ENCODE peak calls at places on chromosome 12, in eight cellular contexts. One of them, this sample, is unnamed.

GRCh38 chr12:67747869-67748760 is 99.6 kb downstream of the DYRK2 start:
- DNase-seq in OCI-LY7: no peak
- DNase-seq in fibroblast of mammary gland: peak
- DNase-seq in hepatocyte: peak
- DNase-seq in A549: peak
- DNase-seq in Panc1: no peak
- DNase-seq in AG09309: no peak
- DNase-seq in suprapubic skin: no peak
- DNase-seq in this sample: no peak

GRCh38 chr12:54144738-54145137 is 44.0 kb downstream of the SMUG1 start:
- DNase-seq in hepatocyte: no peak
- DNase-seq in OCI-LY7: no peak
- DNase-seq in suprapubic skin: no peak
- DNase-seq in AG09309: no peak
- DNase-seq in fibroblast of mammary gland: no peak
- DNase-seq in Panc1: no peak
- DNase-seq in A549: no peak
- DNase-seq in this sample: no peak

GRCh38 chr12:32947203-32947795 is 50.7 kb upstream of the PKP2 start:
- DNase-seq in fibroblast of mammary gland: peak
- DNase-seq in suprapubic skin: no peak
- DNase-seq in A549: peak
- DNase-seq in OCI-LY7: peak
- DNase-seq in AG09309: no peak
- DNase-seq in Panc1: peak
- DNase-seq in hepatocyte: peak
- DNase-seq in this sample: no peak

GRCh38 chr12:1351926-1352325 is 242.5 kb downstream of the FBXL14 start:
- DNase-seq in A549: no peak
- DNase-seq in suprapubic skin: no peak
- DNase-seq in AG09309: no peak
- DNase-seq in Panc1: no peak
- DNase-seq in fibroblast of mammary gland: no peak
- DNase-seq in hepatocyte: no peak
- DNase-seq in OCI-LY7: no peak
- DNase-seq in this sample: no peak

GRCh38 chr12:48934312-48934706 is 9.0 kb upstream of the FKBP11 start:
- DNase-seq in A549: no peak
- DNase-seq in OCI-LY7: no peak
- DNase-seq in fibroblast of mammary gland: no peak
- DNase-seq in AG09309: no peak
- DNase-seq in Panc1: no peak
- DNase-seq in suprapubic skin: no peak
- DNase-seq in hepatocyte: no peak
- DNase-seq in this sample: no peak

GRCh38 chr12:116078396-116078795 is 199.1 kb downstream of the MED13L start:
- DNase-seq in suprapubic skin: no peak
- DNase-seq in AG09309: no peak
- DNase-seq in fibroblast of mammary gland: no peak
- DNase-seq in A549: no peak
- DNase-seq in Panc1: no peak
- DNase-seq in hepatocyte: no peak
- DNase-seq in OCI-LY7: no peak
- DNase-seq in this sample: no peak

GRCh38 chr12:127052491-127053232 is 1214.3 kb upstream of the TMEM132C start:
- DNase-seq in Panc1: no peak
- DNase-seq in AG09309: peak
- DNase-seq in A549: no peak
- DNase-seq in hepatocyte: no peak
- DNase-seq in fibroblast of mammary gland: peak
- DNase-seq in suprapubic skin: no peak
- DNase-seq in OCI-LY7: no peak
- DNase-seq in this sample: no peak

GRCh38 chr12:130787445-130788410 is 51.3 kb downstream of the STX2 start:
- DNase-seq in A549: no peak
- DNase-seq in fibroblast of mammary gland: peak
- DNase-seq in suprapubic skin: no peak
- DNase-seq in Panc1: no peak
- DNase-seq in AG09309: no peak
- DNase-seq in OCI-LY7: no peak
- DNase-seq in hepatocyte: no peak
- DNase-seq in this sample: no peak

GRCh38 chr12:104219361-104219892 is 3.8 kb downstream of the TXNRD1 start:
- DNase-seq in hepatocyte: peak
- DNase-seq in Panc1: peak
- DNase-seq in AG09309: peak
- DNase-seq in suprapubic skin: no peak
- DNase-seq in A549: peak
- DNase-seq in OCI-LY7: no peak
- DNase-seq in fibroblast of mammary gland: peak
- DNase-seq in this sample: no peak

GRCh38 chr12:45217846-45218245 is 2.0 kb downstream of the ANO6 start:
- DNase-seq in hepatocyte: no peak
- DNase-seq in A549: no peak
- DNase-seq in fibroblast of mammary gland: no peak
- DNase-seq in AG09309: no peak
- DNase-seq in Panc1: no peak
- DNase-seq in suprapubic skin: no peak
- DNase-seq in OCI-LY7: no peak
- DNase-seq in this sample: no peak

GRCh38 chr12:24421759-24422158 is 472.3 kb upstream of the SOX5 start:
- DNase-seq in A549: no peak
- DNase-seq in suprapubic skin: no peak
- DNase-seq in OCI-LY7: no peak
- DNase-seq in hepatocyte: no peak
- DNase-seq in Panc1: no peak
- DNase-seq in AG09309: no peak
- DNase-seq in fibroblast of mammary gland: no peak
- DNase-seq in this sample: no peak

GRCh38 chr12:127620956-127621355 is 646.0 kb upstream of the TMEM132C start:
- DNase-seq in Panc1: no peak
- DNase-seq in fibroblast of mammary gland: no peak
- DNase-seq in A549: no peak
- DNase-seq in suprapubic skin: no peak
- DNase-seq in AG09309: no peak
- DNase-seq in hepatocyte: peak
- DNase-seq in OCI-LY7: no peak
- DNase-seq in this sample: no peak

GRCh38 chr12:46404733-46405132 is 32.2 kb upstream of the SLC38A2 start:
- DNase-seq in suprapubic skin: no peak
- DNase-seq in hepatocyte: no peak
- DNase-seq in OCI-LY7: no peak
- DNase-seq in A549: no peak
- DNase-seq in AG09309: no peak
- DNase-seq in Panc1: no peak
- DNase-seq in fibroblast of mammary gland: no peak
- DNase-seq in this sample: no peak

DNA sequence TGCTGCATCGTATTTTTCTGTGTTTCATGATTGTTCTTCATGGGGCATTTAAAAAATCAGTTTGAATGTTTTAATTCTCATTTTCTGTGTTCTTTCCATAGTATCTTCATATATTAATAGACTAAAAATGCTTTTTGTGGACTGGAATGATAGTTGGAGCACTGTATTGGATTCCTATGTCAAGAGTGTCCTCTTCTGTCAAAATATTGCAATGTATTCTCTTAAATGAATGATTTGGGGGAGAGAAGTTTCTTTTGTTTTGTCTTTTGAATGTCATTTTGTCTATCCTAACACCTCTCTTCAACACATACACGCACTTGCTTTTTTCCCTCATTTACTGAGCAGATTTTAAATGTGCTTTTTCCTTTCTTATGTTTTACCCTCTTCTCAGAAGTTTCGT is 4.7 kb upstream of the EIF2S3B start:
- DNase-seq in fibroblast of mammary gland: peak
- DNase-seq in suprapubic skin: no peak
- DNase-seq in AG09309: peak
- DNase-seq in OCI-LY7: peak
- DNase-seq in Panc1: peak
- DNase-seq in A549: no peak
- DNase-seq in hepatocyte: no peak
- DNase-seq in this sample: no peak
- TF ChIP-seq CTCF in fibroblast of mammary gland: peak
- TF ChIP-seq CTCF in suprapubic skin: no peak
- TF ChIP-seq CTCF in AG09309: peak
- TF ChIP-seq CTCF in OCI-LY7: peak
- TF ChIP-seq CTCF in Panc1: peak
- TF ChIP-seq CTCF in A549: peak
- TF ChIP-seq CTCF in hepatocyte: peak
- TF ChIP-seq CTCF in this sample: no peak

GRCh38 chr12:106081606-106082005 is 57.1 kb downstream of the NUAK1 start:
- DNase-seq in Panc1: no peak
- DNase-seq in hepatocyte: no peak
- DNase-seq in fibroblast of mammary gland: no peak
- DNase-seq in AG09309: no peak
- DNase-seq in A549: no peak
- DNase-seq in suprapubic skin: no peak
- DNase-seq in OCI-LY7: no peak
- DNase-seq in this sample: no peak

GRCh38 chr12:106080111-106080732 is 58.5 kb downstream of the NUAK1 start:
- DNase-seq in A549: no peak
- DNase-seq in suprapubic skin: peak
- DNase-seq in AG09309: peak
- DNase-seq in hepatocyte: no peak
- DNase-seq in Panc1: no peak
- DNase-seq in fibroblast of mammary gland: peak
- DNase-seq in OCI-LY7: no peak
- DNase-seq in this sample: no peak

GRCh38 chr12:106080786-106081185 is 58.0 kb downstream of the NUAK1 start:
- DNase-seq in hepatocyte: no peak
- DNase-seq in OCI-LY7: no peak
- DNase-seq in Panc1: no peak
- DNase-seq in A549: no peak
- DNase-seq in suprapubic skin: no peak
- DNase-seq in AG09309: no peak
- DNase-seq in fibroblast of mammary gland: no peak
- DNase-seq in this sample: no peak

GRCh38 chr12:106079148-106079738 is 59.5 kb downstream of the NUAK1 start:
- DNase-seq in AG09309: no peak
- DNase-seq in fibroblast of mammary gland: no peak
- DNase-seq in hepatocyte: no peak
- DNase-seq in Panc1: no peak
- DNase-seq in A549: no peak
- DNase-seq in suprapubic skin: peak
- DNase-seq in OCI-LY7: no peak
- DNase-seq in this sample: no peak

DNA sequence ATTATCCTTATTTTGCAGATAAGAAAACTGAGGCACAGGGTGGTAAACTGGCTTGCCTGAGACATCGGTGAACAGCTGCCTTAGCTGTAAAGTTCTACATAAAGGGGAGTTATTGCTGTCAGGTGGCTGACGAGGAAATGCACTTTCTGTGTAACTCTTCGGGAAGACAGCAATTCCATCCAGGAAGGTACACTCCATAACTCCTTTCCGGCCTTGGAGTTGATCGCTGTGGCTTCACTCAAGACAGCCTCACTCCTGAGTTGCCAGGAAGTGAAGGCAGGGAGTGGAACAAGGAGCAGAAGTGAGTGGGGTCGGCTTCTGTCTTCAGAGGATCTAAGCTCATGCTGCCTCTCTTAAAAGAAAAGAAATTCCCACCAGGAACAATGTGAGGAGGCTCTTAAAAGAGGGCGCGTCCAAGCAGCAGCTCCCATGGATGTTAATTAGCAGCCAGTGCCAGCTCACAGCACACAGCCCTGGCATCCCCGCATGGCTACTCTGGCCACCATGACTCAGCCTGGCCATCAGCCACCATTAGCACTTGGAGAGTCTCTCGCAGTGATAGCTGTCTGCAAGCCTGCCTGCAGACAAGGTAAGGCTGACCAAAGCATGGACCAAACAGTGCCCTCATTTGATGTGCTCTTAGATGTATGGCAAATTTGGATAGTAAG is 60.3 kb downstream of the NUAK1 start:
- DNase-seq in suprapubic skin: peak
- DNase-seq in A549: peak
- DNase-seq in OCI-LY7: no peak
- DNase-seq in hepatocyte: no peak
- DNase-seq in Panc1: no peak
- DNase-seq in AG09309: peak
- DNase-seq in fibroblast of mammary gland: peak
- DNase-seq in this sample: no peak
- H3K4me3 ChIP-seq in suprapubic skin: no peak
- H3K4me3 ChIP-seq in A549: no peak
- H3K4me3 ChIP-seq in OCI-LY7: no peak
- H3K4me3 ChIP-seq in hepatocyte: no peak
- H3K4me3 ChIP-seq in Panc1: no peak
- H3K4me3 ChIP-seq in AG09309: no peak
- H3K4me3 ChIP-seq in fibroblast of mammary gland: no peak
- H3K4me3 ChIP-seq in this sample: no peak

GRCh38 chr12:50986961-50987737 is 34.8 kb downstream of the HIGD1C start:
- DNase-seq in Panc1: peak
- DNase-seq in OCI-LY7: peak
- DNase-seq in fibroblast of mammary gland: peak
- DNase-seq in A549: no peak
- DNase-seq in hepatocyte: peak
- DNase-seq in AG09309: no peak
- DNase-seq in suprapubic skin: no peak
- DNase-seq in this sample: no peak
- TF ChIP-seq CTCF in Panc1: peak
- TF ChIP-seq CTCF in OCI-LY7: peak
- TF ChIP-seq CTCF in fibroblast of mammary gland: peak
- TF ChIP-seq CTCF in A549: peak
- TF ChIP-seq CTCF in hepatocyte: peak
- TF ChIP-seq CTCF in AG09309: peak
- TF ChIP-seq CTCF in suprapubic skin: no peak
- TF ChIP-seq CTCF in this sample: peak

GRCh38 chr12:13270817-13271216 is 74.3 kb downstream of the EMP1 start:
- DNase-seq in OCI-LY7: no peak
- DNase-seq in Panc1: no peak
- DNase-seq in A549: no peak
- DNase-seq in suprapubic skin: no peak
- DNase-seq in fibroblast of mammary gland: no peak
- DNase-seq in hepatocyte: no peak
- DNase-seq in AG09309: no peak
- DNase-seq in this sample: no peak

GRCh38 chr12:13277278-13277677 is 80.8 kb downstream of the EMP1 start:
- DNase-seq in hepatocyte: no peak
- DNase-seq in fibroblast of mammary gland: peak
- DNase-seq in Panc1: no peak
- DNase-seq in OCI-LY7: no peak
- DNase-seq in suprapubic skin: no peak
- DNase-seq in AG09309: no peak
- DNase-seq in A549: no peak
- DNase-seq in this sample: no peak

GRCh38 chr12:13275366-13275765 is 78.8 kb downstream of the EMP1 start:
- DNase-seq in fibroblast of mammary gland: no peak
- DNase-seq in suprapubic skin: no peak
- DNase-seq in AG09309: no peak
- DNase-seq in Panc1: no peak
- DNase-seq in hepatocyte: no peak
- DNase-seq in OCI-LY7: no peak
- DNase-seq in A549: no peak
- DNase-seq in this sample: no peak

GRCh38 chr12:13273097-13273496 is 76.6 kb downstream of the EMP1 start:
- DNase-seq in AG09309: no peak
- DNase-seq in suprapubic skin: no peak
- DNase-seq in fibroblast of mammary gland: no peak
- DNase-seq in Panc1: no peak
- DNase-seq in hepatocyte: peak
- DNase-seq in A549: no peak
- DNase-seq in OCI-LY7: no peak
- DNase-seq in this sample: no peak

GRCh38 chr12:13273850-13274249 is 77.3 kb downstream of the EMP1 start:
- DNase-seq in Panc1: no peak
- DNase-seq in A549: no peak
- DNase-seq in OCI-LY7: no peak
- DNase-seq in suprapubic skin: no peak
- DNase-seq in fibroblast of mammary gland: peak
- DNase-seq in hepatocyte: no peak
- DNase-seq in AG09309: no peak
- DNase-seq in this sample: no peak
- H3K4me3 ChIP-seq in Panc1: no peak
- H3K4me3 ChIP-seq in A549: no peak
- H3K4me3 ChIP-seq in OCI-LY7: no peak
- H3K4me3 ChIP-seq in suprapubic skin: no peak
- H3K4me3 ChIP-seq in fibroblast of mammary gland: no peak
- H3K4me3 ChIP-seq in hepatocyte: no peak
- H3K4me3 ChIP-seq in AG09309: no peak
- H3K4me3 ChIP-seq in this sample: no peak

This sample was measured in GM12864.